ENCODE peak calls at places on chromosomes 5 and 9, in four cellular contexts. One of them, this sample, is unnamed.

GRCh38 chr5:43006411-43007202 is 33.5 kb downstream of the ANXA2R start:
- DNase-seq in progenitor cell of endocrine pancreas: no peak
- DNase-seq in gastrocnemius medialis: no peak
- DNase-seq in NB4: no peak
- DNase-seq in this sample: no peak

GRCh38 chr9:124291801-124292396 is 34.1 kb downstream of the NEK6 start:
- DNase-seq in progenitor cell of endocrine pancreas: no peak
- DNase-seq in gastrocnemius medialis: no peak
- DNase-seq in NB4: peak
- DNase-seq in this sample: no peak

GRCh38 chr5:42949348-42950090 is 90.6 kb downstream of the ANXA2R start:
- DNase-seq in progenitor cell of endocrine pancreas: no peak
- DNase-seq in gastrocnemius medialis: peak
- DNase-seq in NB4: peak
- DNase-seq in this sample: no peak

GRCh38 chr9:127188396-127188795 is 66.0 kb upstream of the ANGPTL2 start:
- DNase-seq in progenitor cell of endocrine pancreas: no peak
- DNase-seq in gastrocnemius medialis: no peak
- DNase-seq in NB4: no peak
- DNase-seq in this sample: no peak

GRCh38 chr9:93577045-93577939 is 908 bp downstream of the PHF2 start:
- DNase-seq in progenitor cell of endocrine pancreas: no peak
- DNase-seq in gastrocnemius medialis: no peak
- DNase-seq in NB4: peak
- DNase-seq in this sample: no peak

GRCh38 chr9:16563446-16563845 is 307.0 kb downstream of the BNC2 start:
- DNase-seq in progenitor cell of endocrine pancreas: no peak
- DNase-seq in gastrocnemius medialis: no peak
- DNase-seq in NB4: no peak
- DNase-seq in this sample: no peak

GRCh38 chr9:16316406-16316805 is 554.1 kb downstream of the BNC2 start:
- DNase-seq in progenitor cell of endocrine pancreas: no peak
- DNase-seq in gastrocnemius medialis: peak
- DNase-seq in NB4: peak
- DNase-seq in this sample: no peak

GRCh38 chr5:107499237-107499636 is 171.5 kb downstream of the EFNA5 start:
- DNase-seq in progenitor cell of endocrine pancreas: no peak
- DNase-seq in gastrocnemius medialis: no peak
- DNase-seq in NB4: no peak
- DNase-seq in this sample: no peak

GRCh38 chr9:116274293-116274692 is 120.7 kb downstream of the PAPPA start:
- DNase-seq in progenitor cell of endocrine pancreas: no peak
- DNase-seq in gastrocnemius medialis: no peak
- DNase-seq in NB4: peak
- DNase-seq in this sample: no peak

GRCh38 chr9:3527653-3527960 is 1.8 kb upstream of the RFX3 start:
- DNase-seq in progenitor cell of endocrine pancreas: no peak
- DNase-seq in gastrocnemius medialis: no peak
- DNase-seq in NB4: peak
- DNase-seq in this sample: no peak

GRCh38 chr5:139789116-139789844 is 6.3 kb upstream of the PSD2 start:
- DNase-seq in progenitor cell of endocrine pancreas: no peak
- DNase-seq in gastrocnemius medialis: no peak
- DNase-seq in NB4: no peak
- DNase-seq in this sample: no peak

GRCh38 chr5:40446910-40447309 is 232.8 kb upstream of the PTGER4 start:
- DNase-seq in progenitor cell of endocrine pancreas: no peak
- DNase-seq in gastrocnemius medialis: no peak
- DNase-seq in NB4: peak
- DNase-seq in this sample: no peak

GRCh38 chr9:92438900-92439526 is 14.7 kb upstream of the OMD start:
- DNase-seq in progenitor cell of endocrine pancreas: no peak
- DNase-seq in gastrocnemius medialis: no peak
- DNase-seq in NB4: peak
- DNase-seq in this sample: no peak

GRCh38 chr5:140345919-140346347 is 470 bp downstream of the HBEGF start:
- DNase-seq in progenitor cell of endocrine pancreas: peak
- DNase-seq in gastrocnemius medialis: peak
- DNase-seq in NB4: peak
- DNase-seq in this sample: no peak

GRCh38 chr9:81132318-81132717 is 557.0 kb downstream of the TLE1 start:
- DNase-seq in progenitor cell of endocrine pancreas: no peak
- DNase-seq in gastrocnemius medialis: no peak
- DNase-seq in NB4: peak
- DNase-seq in this sample: no peak

GRCh38 chr9:127967151-127967809 is 13.5 kb downstream of the EEIG1 start:
- DNase-seq in progenitor cell of endocrine pancreas: no peak
- DNase-seq in gastrocnemius medialis: no peak
- DNase-seq in NB4: no peak
- DNase-seq in this sample: no peak

GRCh38 chr5:142056831-142057696 is 44.2 kb upstream of the GNPDA1 start:
- DNase-seq in progenitor cell of endocrine pancreas: no peak
- DNase-seq in gastrocnemius medialis: no peak
- DNase-seq in NB4: no peak
- DNase-seq in this sample: peak

GRCh38 chr5:128271859-128272446 is 188.4 kb downstream of the SLC12A2 start:
- DNase-seq in progenitor cell of endocrine pancreas: no peak
- DNase-seq in gastrocnemius medialis: no peak
- DNase-seq in NB4: no peak
- DNase-seq in this sample: no peak

GRCh38 chr5:181087309-181087708 is 43.7 kb downstream of the OR2V1 start:
- DNase-seq in progenitor cell of endocrine pancreas: no peak
- DNase-seq in gastrocnemius medialis: no peak
- DNase-seq in NB4: peak
- DNase-seq in this sample: no peak

GRCh38 chr5:134438641-134439621 is 27.2 kb upstream of the CDKN2AIPNL start:
- DNase-seq in progenitor cell of endocrine pancreas: no peak
- DNase-seq in gastrocnemius medialis: peak
- DNase-seq in NB4: no peak
- DNase-seq in this sample: no peak

GRCh38 chr9:135217836-135218235 is 130.4 kb downstream of the OLFM1 start:
- DNase-seq in progenitor cell of endocrine pancreas: no peak
- DNase-seq in gastrocnemius medialis: no peak
- DNase-seq in NB4: no peak
- DNase-seq in this sample: no peak

GRCh38 chr9:133238851-133239532 is 29.9 kb upstream of the OBP2B start:
- DNase-seq in progenitor cell of endocrine pancreas: peak
- DNase-seq in gastrocnemius medialis: no peak
- DNase-seq in NB4: peak
- DNase-seq in this sample: no peak

DNA sequence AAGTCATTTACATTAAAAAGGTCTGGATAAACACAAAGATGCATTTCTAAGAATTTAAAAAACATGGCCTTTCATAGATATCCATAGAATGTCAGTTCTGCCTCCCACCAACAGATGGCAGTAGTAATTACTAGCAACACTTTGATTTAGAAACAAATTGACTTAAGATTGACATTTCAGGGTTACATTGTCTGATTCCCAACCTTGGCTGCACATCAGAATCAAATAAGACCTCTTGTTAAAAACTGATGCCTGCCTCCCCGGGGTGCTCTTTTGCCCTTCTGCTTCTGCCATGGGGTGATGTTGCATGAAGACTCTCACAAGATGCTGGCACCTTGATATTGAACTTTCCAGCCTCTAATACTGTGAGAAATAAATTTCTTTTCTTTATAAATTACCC is 146.2 kb upstream of the GPR151 start:
- DNase-seq in progenitor cell of endocrine pancreas: no peak
- DNase-seq in gastrocnemius medialis: no peak
- DNase-seq in NB4: peak
- DNase-seq in this sample: no peak
- TF ChIP-seq CTCF in progenitor cell of endocrine pancreas: peak
- TF ChIP-seq CTCF in gastrocnemius medialis: no peak
- TF ChIP-seq CTCF in NB4: peak
- TF ChIP-seq CTCF in this sample: peak

GRCh38 chr5:147786115-147786514 is 3.6 kb upstream of the JAKMIP2 start:
- DNase-seq in progenitor cell of endocrine pancreas: no peak
- DNase-seq in gastrocnemius medialis: no peak
- DNase-seq in NB4: no peak
- DNase-seq in this sample: no peak
- TF ChIP-seq CTCF in progenitor cell of endocrine pancreas: no peak
- TF ChIP-seq CTCF in gastrocnemius medialis: no peak
- TF ChIP-seq CTCF in NB4: no peak
- TF ChIP-seq CTCF in this sample: no peak

GRCh38 chr5:145834917-145835838 is at the start of gene PRELID2:
- DNase-seq in progenitor cell of endocrine pancreas: peak
- DNase-seq in gastrocnemius medialis: peak
- DNase-seq in NB4: peak
- DNase-seq in this sample: peak
- TF ChIP-seq CTCF in progenitor cell of endocrine pancreas: peak
- TF ChIP-seq CTCF in gastrocnemius medialis: no peak
- TF ChIP-seq CTCF in NB4: no peak
- TF ChIP-seq CTCF in this sample: peak

GRCh38 chr9:71975833-71976232 is 64.4 kb downstream of the C9orf85 start:
- DNase-seq in progenitor cell of endocrine pancreas: no peak
- DNase-seq in gastrocnemius medialis: no peak
- DNase-seq in NB4: no peak
- DNase-seq in this sample: no peak
- TF ChIP-seq CTCF in progenitor cell of endocrine pancreas: no peak
- TF ChIP-seq CTCF in gastrocnemius medialis: peak
- TF ChIP-seq CTCF in NB4: no peak
- TF ChIP-seq CTCF in this sample: no peak

GRCh38 chr5:108876451-108876850 is 128.8 kb downstream of the FER start:
- DNase-seq in progenitor cell of endocrine pancreas: no peak
- DNase-seq in gastrocnemius medialis: no peak
- DNase-seq in NB4: no peak
- DNase-seq in this sample: no peak
- TF ChIP-seq CTCF in progenitor cell of endocrine pancreas: no peak
- TF ChIP-seq CTCF in gastrocnemius medialis: no peak
- TF ChIP-seq CTCF in NB4: no peak
- TF ChIP-seq CTCF in this sample: no peak

GRCh38 chr9:68678430-68678829 is 26.6 kb upstream of the PIP5K1B start:
- DNase-seq in progenitor cell of endocrine pancreas: no peak
- DNase-seq in gastrocnemius medialis: no peak
- DNase-seq in NB4: peak
- DNase-seq in this sample: no peak
- TF ChIP-seq CTCF in progenitor cell of endocrine pancreas: peak
- TF ChIP-seq CTCF in gastrocnemius medialis: no peak
- TF ChIP-seq CTCF in NB4: peak
- TF ChIP-seq CTCF in this sample: peak

GRCh38 chr9:21965401-21965951 is 28.7 kb downstream of the CDKN2A start:
- DNase-seq in progenitor cell of endocrine pancreas: peak
- DNase-seq in gastrocnemius medialis: peak
- DNase-seq in NB4: no peak
- DNase-seq in this sample: no peak
- TF ChIP-seq CTCF in progenitor cell of endocrine pancreas: peak
- TF ChIP-seq CTCF in gastrocnemius medialis: peak
- TF ChIP-seq CTCF in NB4: no peak
- TF ChIP-seq CTCF in this sample: peak

GRCh38 chr5:116032991-116033390 is 719 bp downstream of the ARL14EPL start:
- DNase-seq in progenitor cell of endocrine pancreas: no peak
- DNase-seq in gastrocnemius medialis: no peak
- DNase-seq in NB4: no peak
- DNase-seq in this sample: no peak

GRCh38 chr5:116037236-116037822 is 5.1 kb downstream of the ARL14EPL start:
- DNase-seq in progenitor cell of endocrine pancreas: no peak
- DNase-seq in gastrocnemius medialis: no peak
- DNase-seq in NB4: no peak
- DNase-seq in this sample: no peak

GRCh38 chr5:116035123-116035522 is 2.9 kb downstream of the ARL14EPL start:
- DNase-seq in progenitor cell of endocrine pancreas: no peak
- DNase-seq in gastrocnemius medialis: no peak
- DNase-seq in NB4: peak
- DNase-seq in this sample: no peak

GRCh38 chr5:116032094-116032517 is at the start of gene ARL14EPL:
- DNase-seq in progenitor cell of endocrine pancreas: no peak
- DNase-seq in gastrocnemius medialis: peak
- DNase-seq in NB4: peak
- DNase-seq in this sample: no peak
- TF ChIP-seq CTCF in progenitor cell of endocrine pancreas: peak
- TF ChIP-seq CTCF in gastrocnemius medialis: no peak
- TF ChIP-seq CTCF in NB4: peak
- TF ChIP-seq CTCF in this sample: peak

DNA sequence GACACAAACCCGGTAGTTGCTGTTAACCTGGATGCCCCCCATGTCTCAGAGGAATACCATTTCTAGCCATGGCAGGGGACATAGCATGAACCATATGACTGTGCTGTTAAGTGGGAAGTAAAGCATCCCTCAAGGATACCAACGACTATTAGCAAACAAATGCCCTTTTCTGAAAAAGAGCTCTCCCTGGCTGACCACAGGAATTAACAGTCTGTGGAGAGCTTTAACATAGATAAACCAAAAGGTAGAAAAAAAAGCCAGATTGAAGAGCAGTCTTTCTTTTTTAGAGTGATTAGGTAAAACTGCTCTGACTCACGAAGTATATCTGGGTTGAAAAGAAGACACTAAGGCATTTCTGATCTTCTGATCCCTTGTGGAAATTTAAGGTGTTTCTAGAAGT is 532.7 kb upstream of the DMAC1 start:
- DNase-seq in progenitor cell of endocrine pancreas: no peak
- DNase-seq in gastrocnemius medialis: no peak
- DNase-seq in NB4: no peak
- DNase-seq in this sample: no peak
- TF ChIP-seq CTCF in progenitor cell of endocrine pancreas: no peak
- TF ChIP-seq CTCF in gastrocnemius medialis: no peak
- TF ChIP-seq CTCF in NB4: no peak
- TF ChIP-seq CTCF in this sample: no peak

GRCh38 chr9:36862206-36863145 is 171.6 kb downstream of the PAX5 start:
- DNase-seq in progenitor cell of endocrine pancreas: peak
- DNase-seq in gastrocnemius medialis: no peak
- DNase-seq in NB4: peak
- DNase-seq in this sample: no peak
- TF ChIP-seq CTCF in progenitor cell of endocrine pancreas: peak
- TF ChIP-seq CTCF in gastrocnemius medialis: no peak
- TF ChIP-seq CTCF in NB4: peak
- TF ChIP-seq CTCF in this sample: peak